ENCODE peak calls at places on chromosomes 4 and X, in six cellular contexts. M is choroid plexus epithelial cell; K is stimulated activated CD4-positive, alpha-beta T cell treated with anti-CD3 and anti-CD28 coated beads, Interleukin-4, amount 100 ng/mL, for 1 hour; G is activated CD4-positive, alpha-beta T cell treated with anti-CD3 and anti-CD28 coated beads for 24 hours; H is H4; C is type B pancreatic cell. W is an unnamed sample.

GRCh38 chr4:10184051-10184450 is 67.5 kb upstream of the WDR1 start:
- DNase-seq in M (peak), K (no peak), G (no peak), H (no peak), C (no peak), W (no peak)

GRCh38 chr4:114263233-114263632 is 283.8 kb upstream of the ARSJ start:
- DNase-seq in M (peak), K (no peak), G (no peak), H (no peak), C (no peak), W (no peak)

GRCh38 chr4:178577933-178578332 is 1135.7 kb upstream of the AGA start:
- DNase-seq in M (no peak), K (no peak), G (no peak), H (no peak), C (no peak), W (no peak)

GRCh38 chr4:2634014-2634413 is 97.6 kb downstream of the FAM193A start:
- DNase-seq in M (no peak), K (no peak), G (no peak), H (no peak), C (peak), W (no peak)

GRCh38 chr4:158169931-158170690 is 2.7 kb downstream of the GASK1B start:
- DNase-seq in M (peak), K (no peak), G (no peak), H (no peak), C (no peak), W (no peak)

GRCh38 chrX:103565752-103566151 is 19.6 kb upstream of the TCEAL4 start:
- DNase-seq in M (peak), K (no peak), G (no peak), H (no peak), C (no peak), W (no peak)

GRCh38 chr4:175536852-175537453 is 275.1 kb downstream of the GPM6A start:
- DNase-seq in M (peak), K (no peak), G (no peak), H (peak), C (no peak), W (peak)

GRCh38 chr4:160523236-160523635 is 1420.4 kb downstream of the RAPGEF2 start:
- DNase-seq in M (no peak), K (no peak), G (no peak), H (no peak), C (no peak), W (no peak)

GRCh38 chr4:109207060-109207459 is 95.4 kb downstream of the COL25A1 start:
- DNase-seq in M (peak), K (no peak), G (no peak), H (peak), C (no peak), W (no peak)

GRCh38 chr4:183402771-183403170 is 41.7 kb upstream of the CDKN2AIP start:
- DNase-seq in M (no peak), K (no peak), G (no peak), H (peak), C (no peak), W (no peak)

GRCh38 chrX:46255066-46255465 is 290.2 kb downstream of the ZNF674 start:
- DNase-seq in M (peak), K (no peak), G (no peak), H (no peak), C (no peak), W (no peak)

W was measured in H54.